ENCODE peak calls at places on chromosome 21, in nine cellular contexts. N is head of caudate nucleus, Q is AG09309, I is neural crest cell, E is skeletal muscle cell, Y is HuH-7, U is activated T-cell treated with anti-CD3 and anti-CD28 coated beads for 48 hours, J is cardiac septum, P is NCI-H1436. K is an unnamed sample.

GRCh38 chr21:31248598-31248997 is 95.5 kb downstream of the TIAM1 start:
- DNase-seq in N (no peak), Q (no peak), I (no peak), E (peak; percentile 28), Y (no peak), U (no peak), J (no peak), P (no peak), K (no peak)

GRCh38 chr21:37253991-37254390 is 13.1 kb downstream of the VPS26C start:
- DNase-seq in N (no peak), Q (no peak), I (no peak), E (no peak), Y (no peak), U (no peak), J (no peak), P (no peak), K (no peak)

GRCh38 chr21:17834639-17835354 is 15.6 kb upstream of the C21orf91 start:
- DNase-seq in N (no peak), Q (no peak), I (no peak), E (no peak), Y (no peak), U (no peak), J (no peak), P (no peak), K (no peak)

GRCh38 chr21:35236090-35236489 is 187.0 kb upstream of the RUNX1 start:
- DNase-seq in N (no peak), Q (no peak), I (no peak), E (no peak), Y (no peak), U (no peak), J (no peak), P (no peak), K (no peak)

GRCh38 chr21:33231526-33231925 is 1.8 kb downstream of the IFNAR2 start:
- DNase-seq in N (no peak), Q (no peak), I (no peak), E (no peak), Y (no peak), U (peak; percentile 57), J (no peak), P (no peak), K (no peak)

GRCh38 chr21:38277501-38278111 is 20.8 kb downstream of the KCNJ15 start:
- DNase-seq in N (no peak), Q (peak; percentile 98), I (no peak), E (peak; percentile 99), Y (no peak), U (no peak), J (no peak), P (no peak), K (no peak)

GRCh38 chr21:26140185-26140584 is 30.4 kb downstream of the APP start:
- DNase-seq in N (no peak), Q (peak; percentile 87), I (no peak), E (peak; percentile 98), Y (peak; percentile 37), U (no peak), J (no peak), P (no peak), K (no peak)

GRCh38 chr21:45469273-45470086 is 64.5 kb downstream of the COL18A1 start:
- DNase-seq in N (peak; percentile 49), Q (no peak), I (peak; percentile 54), E (no peak), Y (peak; percentile 93), U (no peak), J (no peak), P (no peak), K (no peak)

K was measured in effector CD4-positive, alpha-beta T cell.